ENCODE peak calls at places on chromosomes 1 and 21, in ten cellular contexts. V is mammary epithelial cell; T is left lung; S is kidney epithelial cell; D is stomach; R is heart left ventricle; G is CD8-positive, alpha-beta T cell; L is IMR-90; K is brain microvascular endothelial cell; U is ascending aorta. Q is an unnamed sample. For H3K27me3, the result is how much of the 10 kb centered on the place peaks cover.

GRCh38 chr1:98086796-98087195 is 166.0 kb upstream of the DPYD start:
- DNase-seq in V (peak), T (no peak), S (peak), D (no peak), R (no peak), G (no peak), L (peak), K (peak), U (no peak), Q (peak)

GRCh38 chr1:165303415-165303814 is 53.1 kb downstream of the LMX1A start:
- DNase-seq in V (no peak), T (no peak), S (no peak), D (no peak), R (no peak), G (no peak), L (no peak), K (no peak), U (no peak), Q (no peak)

GRCh38 chr1:21904725-21905520 is 32.2 kb downstream of the HSPG2 start:
- DNase-seq in V (peak), T (no peak), S (peak), D (peak), R (no peak), G (no peak), L (peak), K (peak), U (no peak), Q (no peak)

GRCh38 chr1:38486115-38486514 is 373.5 kb downstream of the RRAGC start:
- DNase-seq in V (no peak), T (no peak), S (no peak), D (no peak), R (no peak), G (no peak), L (no peak), K (no peak), U (no peak), Q (no peak)

GRCh38 chr1:159877695-159878444 is 15.4 kb upstream of the VSIG8 start:
- DNase-seq in V (no peak), T (no peak), S (no peak), D (peak), R (no peak), G (no peak), L (no peak), K (no peak), U (no peak), Q (no peak)

GRCh38 chr1:37478451-37478871 is 4.1 kb downstream of the ZC3H12A start:
- DNase-seq in V (peak), T (no peak), S (no peak), D (peak), R (no peak), G (peak), L (peak), K (peak), U (no peak), Q (no peak)

GRCh38 chr1:147640553-147641165 is 29.7 kb downstream of the ACP6 start:
- DNase-seq in V (peak), T (peak), S (peak), D (peak), R (peak), G (peak), L (peak), K (peak), U (no peak), Q (peak)

GRCh38 chr1:147840909-147841308 is 61.7 kb upstream of the GJA8 start:
- DNase-seq in V (no peak), T (no peak), S (no peak), D (no peak), R (no peak), G (no peak), L (peak), K (peak), U (no peak), Q (no peak)

GRCh38 chr1:228842094-228842775 is 107.0 kb downstream of the RHOU start:
- DNase-seq in V (peak), T (no peak), S (peak), D (no peak), R (no peak), G (no peak), L (peak), K (peak), U (peak), Q (peak)

GRCh38 chr1:156841289-156841855 is 17.5 kb downstream of the INSRR start:
- DNase-seq in V (no peak), T (no peak), S (no peak), D (no peak), R (no peak), G (no peak), L (no peak), K (no peak), U (no peak), Q (no peak)

GRCh38 chr1:171869097-171869496 is 27.8 kb downstream of the DNM3 start:
- DNase-seq in V (peak), T (no peak), S (no peak), D (no peak), R (no peak), G (no peak), L (no peak), K (no peak), U (no peak), Q (no peak)

GRCh38 chr1:177163844-177164379 is 600 bp downstream of the ASTN1 start:
- DNase-seq in V (no peak), T (peak), S (no peak), D (no peak), R (no peak), G (no peak), L (no peak), K (no peak), U (no peak), Q (no peak)
- H3K4me3 ChIP-seq in V (peak), T (no peak), S (peak), D (peak), R (peak), G (no peak), L (peak), K (peak), U (peak), Q (peak)

DNA sequence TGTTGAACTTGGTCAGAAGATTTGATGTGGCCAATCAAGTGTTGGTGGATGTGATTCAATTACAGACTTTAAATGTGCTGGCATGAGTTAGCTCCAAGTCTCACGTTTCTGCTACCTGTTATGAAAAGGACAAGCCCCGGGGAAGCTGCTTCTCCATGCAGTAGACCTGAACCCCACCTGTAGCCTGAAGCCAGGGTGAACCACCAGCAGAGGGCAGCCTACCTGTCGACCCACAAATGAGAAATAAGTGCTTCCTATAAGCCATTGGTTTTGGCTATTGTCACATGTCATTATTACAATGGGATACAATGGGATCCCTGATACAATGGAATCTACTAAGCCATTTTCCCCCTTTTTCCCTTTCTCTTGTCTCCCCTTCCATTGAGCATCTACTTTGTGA is 230.2 kb downstream of the PRDM2 start:
- DNase-seq in V (no peak), T (no peak), S (no peak), D (no peak), R (no peak), G (no peak), L (no peak), K (no peak), U (no peak), Q (no peak)
- TF ChIP-seq CTCF in V (peak), T (peak), S (peak), D (no peak), R (no peak), G (no peak), L (no peak), K (no peak), U (no peak), Q (no peak)

DNA sequence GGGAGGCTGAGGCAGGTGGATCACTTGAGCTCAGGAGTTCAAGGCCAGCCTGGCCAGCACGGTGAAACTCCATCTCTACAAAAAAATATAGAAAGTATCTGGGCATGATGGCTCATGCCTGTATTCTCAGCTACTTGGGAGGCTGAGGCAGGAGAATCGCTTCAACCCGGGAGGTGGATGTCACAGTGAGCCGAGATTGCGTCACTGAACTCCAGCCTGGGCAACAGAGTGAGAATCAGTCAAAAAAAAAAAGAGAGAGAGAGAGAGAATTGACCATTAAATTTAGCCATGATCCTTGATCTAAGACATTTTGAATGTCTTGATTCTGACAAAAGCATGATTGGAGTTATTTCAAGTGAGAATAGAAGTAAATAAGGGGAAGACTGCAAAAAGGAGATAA is 19.1 kb downstream of the RBM11 start:
- DNase-seq in V (no peak), T (no peak), S (no peak), D (no peak), R (no peak), G (no peak), L (no peak), K (no peak), U (no peak), Q (no peak)
- H3K27me3 ChIP-seq in V (under half), T (under half), S (under half), D (under half), R (under half), G (under half), L (under half), K (under half), U (under half), Q (under half)

GRCh38 chr21:37855568-37856391 is 60.5 kb downstream of the KCNJ6 start:
- DNase-seq in V (no peak), T (no peak), S (no peak), D (no peak), R (no peak), G (no peak), L (peak), K (peak), U (no peak), Q (no peak)
- H3K4me3 ChIP-seq in V (no peak), T (no peak), S (no peak), D (no peak), R (no peak), G (no peak), L (peak), K (no peak), U (no peak), Q (no peak)

GRCh38 chr1:1217621-1218523 is 3.9 kb upstream of the TNFRSF4 start:
- DNase-seq in V (peak), T (no peak), S (peak), D (no peak), R (no peak), G (no peak), L (no peak), K (no peak), U (no peak), Q (no peak)
- TF ChIP-seq CTCF in V (no peak), T (no peak), S (no peak), D (no peak), R (no peak), G (no peak), L (no peak), K (no peak), U (no peak), Q (no peak)